ENCODE peak calls at places on chromosomes 5 and 9, in eight cellular contexts. One of them, this sample, is unnamed.

GRCh38 chr5:159807586-159807985 is 108.7 kb upstream of the ADRA1B start:
- DNase-seq in AG04449: no peak
- DNase-seq in NAMALWA: no peak
- DNase-seq in sciatic nerve: no peak
- DNase-seq in GDM1: no peak
- DNase-seq in right cardiac atrium: no peak
- DNase-seq in cardiac muscle cell: no peak
- DNase-seq in activated naive CD4-positive, alpha-beta T cell: no peak
- DNase-seq in this sample: no peak

GRCh38 chr5:55226027-55226933 is 835 bp downstream of the MCIDAS start:
- DNase-seq in cardiac muscle cell: peak
- DNase-seq in GDM1: peak
- DNase-seq in right cardiac atrium: peak
- DNase-seq in sciatic nerve: no peak
- DNase-seq in activated naive CD4-positive, alpha-beta T cell: peak
- DNase-seq in AG04449: no peak
- DNase-seq in NAMALWA: peak
- DNase-seq in this sample: peak

GRCh38 chr5:61450170-61450815 is 118.2 kb downstream of the ZSWIM6 start:
- DNase-seq in cardiac muscle cell: peak
- DNase-seq in NAMALWA: no peak
- DNase-seq in AG04449: peak
- DNase-seq in right cardiac atrium: no peak
- DNase-seq in activated naive CD4-positive, alpha-beta T cell: no peak
- DNase-seq in GDM1: no peak
- DNase-seq in sciatic nerve: no peak
- DNase-seq in this sample: no peak

GRCh38 chr9:112072721-112073553 is 102.2 kb downstream of the SUSD1 start:
- DNase-seq in right cardiac atrium: no peak
- DNase-seq in sciatic nerve: no peak
- DNase-seq in AG04449: peak
- DNase-seq in activated naive CD4-positive, alpha-beta T cell: no peak
- DNase-seq in NAMALWA: no peak
- DNase-seq in cardiac muscle cell: peak
- DNase-seq in GDM1: no peak
- DNase-seq in this sample: no peak

GRCh38 chr9:38227061-38227540 is 158.1 kb upstream of the SHB start:
- DNase-seq in cardiac muscle cell: peak
- DNase-seq in sciatic nerve: peak
- DNase-seq in activated naive CD4-positive, alpha-beta T cell: no peak
- DNase-seq in AG04449: peak
- DNase-seq in right cardiac atrium: peak
- DNase-seq in GDM1: peak
- DNase-seq in NAMALWA: peak
- DNase-seq in this sample: no peak

GRCh38 chr5:28301676-28302075 is 1263.3 kb upstream of the CDH9 start:
- DNase-seq in right cardiac atrium: no peak
- DNase-seq in cardiac muscle cell: peak
- DNase-seq in GDM1: no peak
- DNase-seq in sciatic nerve: no peak
- DNase-seq in activated naive CD4-positive, alpha-beta T cell: no peak
- DNase-seq in AG04449: no peak
- DNase-seq in NAMALWA: no peak
- DNase-seq in this sample: no peak

GRCh38 chr5:87411586-87412416 is 929 bp downstream of the CCNH start:
- DNase-seq in right cardiac atrium: peak
- DNase-seq in AG04449: no peak
- DNase-seq in sciatic nerve: no peak
- DNase-seq in cardiac muscle cell: peak
- DNase-seq in activated naive CD4-positive, alpha-beta T cell: no peak
- DNase-seq in GDM1: peak
- DNase-seq in NAMALWA: peak
- DNase-seq in this sample: no peak

GRCh38 chr5:143613329-143613728 is 198.6 kb upstream of the HMHB1 start:
- DNase-seq in right cardiac atrium: no peak
- DNase-seq in cardiac muscle cell: no peak
- DNase-seq in activated naive CD4-positive, alpha-beta T cell: no peak
- DNase-seq in AG04449: no peak
- DNase-seq in GDM1: no peak
- DNase-seq in sciatic nerve: no peak
- DNase-seq in NAMALWA: no peak
- DNase-seq in this sample: no peak

GRCh38 chr5:150413176-150413901 is 629 bp upstream of the CD74 start:
- DNase-seq in cardiac muscle cell: no peak
- DNase-seq in GDM1: no peak
- DNase-seq in sciatic nerve: no peak
- DNase-seq in NAMALWA: no peak
- DNase-seq in AG04449: no peak
- DNase-seq in right cardiac atrium: no peak
- DNase-seq in activated naive CD4-positive, alpha-beta T cell: no peak
- DNase-seq in this sample: peak

GRCh38 chr5:106288977-106289376 is 1381.8 kb downstream of the EFNA5 start:
- DNase-seq in NAMALWA: no peak
- DNase-seq in activated naive CD4-positive, alpha-beta T cell: no peak
- DNase-seq in right cardiac atrium: no peak
- DNase-seq in sciatic nerve: no peak
- DNase-seq in GDM1: no peak
- DNase-seq in AG04449: no peak
- DNase-seq in cardiac muscle cell: peak
- DNase-seq in this sample: no peak